ENCODE peak calls at places on chromosome 1, in ten cellular contexts. One of them, this sample, is unnamed.

GRCh38 chr1:66575739-66576138 is 41.8 kb downstream of the SGIP1 start:
- DNase-seq in naive B cell: no peak
- DNase-seq in NCI-H2227 treated with DMSO at 0.1 percent for 48 hours: no peak
- DNase-seq in mucosa of gallbladder: peak; percentile 38
- DNase-seq in CD8-positive, alpha-beta T cell: no peak
- DNase-seq in naive thymus-derived CD8-positive, alpha-beta T cell: no peak
- DNase-seq in hepatic stellate cell: no peak
- DNase-seq in NCI-H1694 treated with DMSO at 0.1 percent for 48 hours: no peak
- DNase-seq in ELF-1: peak; percentile 4
- DNase-seq in T-helper 9 cell: no peak
- DNase-seq in this sample: no peak

GRCh38 chr1:165426745-165427144 is 18.2 kb downstream of the RXRG start:
- DNase-seq in hepatic stellate cell: no peak
- DNase-seq in naive B cell: no peak
- DNase-seq in naive thymus-derived CD8-positive, alpha-beta T cell: no peak
- DNase-seq in NCI-H2227 treated with DMSO at 0.1 percent for 48 hours: no peak
- DNase-seq in T-helper 9 cell: no peak
- DNase-seq in ELF-1: no peak
- DNase-seq in mucosa of gallbladder: no peak
- DNase-seq in CD8-positive, alpha-beta T cell: no peak
- DNase-seq in NCI-H1694 treated with DMSO at 0.1 percent for 48 hours: no peak
- DNase-seq in this sample: no peak

GRCh38 chr1:40815420-40815819 is 31.8 kb downstream of the KCNQ4 start:
- DNase-seq in NCI-H2227 treated with DMSO at 0.1 percent for 48 hours: no peak
- DNase-seq in hepatic stellate cell: no peak
- DNase-seq in CD8-positive, alpha-beta T cell: no peak
- DNase-seq in naive B cell: no peak
- DNase-seq in NCI-H1694 treated with DMSO at 0.1 percent for 48 hours: no peak
- DNase-seq in T-helper 9 cell: no peak
- DNase-seq in naive thymus-derived CD8-positive, alpha-beta T cell: no peak
- DNase-seq in mucosa of gallbladder: no peak
- DNase-seq in ELF-1: no peak
- DNase-seq in this sample: no peak

GRCh38 chr1:45854724-45855123 is 51.3 kb downstream of the MAST2 start:
- DNase-seq in naive B cell: no peak
- DNase-seq in NCI-H2227 treated with DMSO at 0.1 percent for 48 hours: no peak
- DNase-seq in naive thymus-derived CD8-positive, alpha-beta T cell: no peak
- DNase-seq in CD8-positive, alpha-beta T cell: no peak
- DNase-seq in T-helper 9 cell: no peak
- DNase-seq in hepatic stellate cell: no peak
- DNase-seq in NCI-H1694 treated with DMSO at 0.1 percent for 48 hours: no peak
- DNase-seq in ELF-1: peak; percentile 47
- DNase-seq in mucosa of gallbladder: no peak
- DNase-seq in this sample: no peak

GRCh38 chr1:29171521-29171920 is 10.2 kb downstream of the SRSF4 start:
- DNase-seq in NCI-H2227 treated with DMSO at 0.1 percent for 48 hours: no peak
- DNase-seq in CD8-positive, alpha-beta T cell: no peak
- DNase-seq in NCI-H1694 treated with DMSO at 0.1 percent for 48 hours: no peak
- DNase-seq in mucosa of gallbladder: no peak
- DNase-seq in T-helper 9 cell: no peak
- DNase-seq in naive B cell: no peak
- DNase-seq in hepatic stellate cell: no peak
- DNase-seq in ELF-1: no peak
- DNase-seq in naive thymus-derived CD8-positive, alpha-beta T cell: no peak
- DNase-seq in this sample: no peak

GRCh38 chr1:61975621-61976020 is 219.0 kb upstream of the L1TD1 start:
- DNase-seq in naive B cell: no peak
- DNase-seq in T-helper 9 cell: no peak
- DNase-seq in NCI-H1694 treated with DMSO at 0.1 percent for 48 hours: no peak
- DNase-seq in ELF-1: no peak
- DNase-seq in CD8-positive, alpha-beta T cell: no peak
- DNase-seq in mucosa of gallbladder: no peak
- DNase-seq in naive thymus-derived CD8-positive, alpha-beta T cell: no peak
- DNase-seq in hepatic stellate cell: no peak
- DNase-seq in NCI-H2227 treated with DMSO at 0.1 percent for 48 hours: no peak
- DNase-seq in this sample: no peak

GRCh38 chr1:69506721-69507120 is 61.0 kb upstream of the LRRC7 start:
- DNase-seq in ELF-1: no peak
- DNase-seq in mucosa of gallbladder: no peak
- DNase-seq in hepatic stellate cell: no peak
- DNase-seq in naive B cell: no peak
- DNase-seq in CD8-positive, alpha-beta T cell: no peak
- DNase-seq in naive thymus-derived CD8-positive, alpha-beta T cell: no peak
- DNase-seq in T-helper 9 cell: no peak
- DNase-seq in NCI-H2227 treated with DMSO at 0.1 percent for 48 hours: no peak
- DNase-seq in NCI-H1694 treated with DMSO at 0.1 percent for 48 hours: no peak
- DNase-seq in this sample: no peak

GRCh38 chr1:45687753-45688737 is at the start of gene TMEM69:
- DNase-seq in hepatic stellate cell: peak; percentile 85
- DNase-seq in CD8-positive, alpha-beta T cell: peak; percentile 63
- DNase-seq in NCI-H1694 treated with DMSO at 0.1 percent for 48 hours: peak; percentile 84
- DNase-seq in NCI-H2227 treated with DMSO at 0.1 percent for 48 hours: peak; percentile 92
- DNase-seq in naive thymus-derived CD8-positive, alpha-beta T cell: peak; percentile 63
- DNase-seq in mucosa of gallbladder: peak; percentile 85
- DNase-seq in ELF-1: peak; percentile 93
- DNase-seq in naive B cell: peak; percentile 81
- DNase-seq in T-helper 9 cell: peak; percentile 60
- DNase-seq in this sample: peak; percentile 80

GRCh38 chr1:202130275-202130646 is 7.5 kb downstream of the GPR37L1 start:
- DNase-seq in hepatic stellate cell: no peak
- DNase-seq in naive thymus-derived CD8-positive, alpha-beta T cell: no peak
- DNase-seq in NCI-H2227 treated with DMSO at 0.1 percent for 48 hours: no peak
- DNase-seq in mucosa of gallbladder: no peak
- DNase-seq in NCI-H1694 treated with DMSO at 0.1 percent for 48 hours: no peak
- DNase-seq in naive B cell: no peak
- DNase-seq in CD8-positive, alpha-beta T cell: no peak
- DNase-seq in ELF-1: no peak
- DNase-seq in T-helper 9 cell: no peak
- DNase-seq in this sample: no peak

GRCh38 chr1:44631333-44631646 is 43.0 kb downstream of the TMEM53 start:
- DNase-seq in NCI-H1694 treated with DMSO at 0.1 percent for 48 hours: peak; percentile 32
- DNase-seq in mucosa of gallbladder: no peak
- DNase-seq in naive thymus-derived CD8-positive, alpha-beta T cell: peak; percentile 5
- DNase-seq in T-helper 9 cell: no peak
- DNase-seq in ELF-1: no peak
- DNase-seq in naive B cell: no peak
- DNase-seq in hepatic stellate cell: no peak
- DNase-seq in CD8-positive, alpha-beta T cell: no peak
- DNase-seq in NCI-H2227 treated with DMSO at 0.1 percent for 48 hours: no peak
- DNase-seq in this sample: no peak

GRCh38 chr1:192702212-192702993 is 66.5 kb downstream of the RGS13 start:
- DNase-seq in naive B cell: no peak
- DNase-seq in hepatic stellate cell: peak; percentile 14
- DNase-seq in mucosa of gallbladder: no peak
- DNase-seq in NCI-H2227 treated with DMSO at 0.1 percent for 48 hours: no peak
- DNase-seq in T-helper 9 cell: no peak
- DNase-seq in NCI-H1694 treated with DMSO at 0.1 percent for 48 hours: no peak
- DNase-seq in CD8-positive, alpha-beta T cell: no peak
- DNase-seq in naive thymus-derived CD8-positive, alpha-beta T cell: no peak
- DNase-seq in ELF-1: peak; percentile 2
- DNase-seq in this sample: no peak

GRCh38 chr1:180615493-180616290 is 16.1 kb upstream of the XPR1 start:
- DNase-seq in NCI-H1694 treated with DMSO at 0.1 percent for 48 hours: no peak
- DNase-seq in T-helper 9 cell: no peak
- DNase-seq in naive thymus-derived CD8-positive, alpha-beta T cell: no peak
- DNase-seq in ELF-1: no peak
- DNase-seq in CD8-positive, alpha-beta T cell: no peak
- DNase-seq in NCI-H2227 treated with DMSO at 0.1 percent for 48 hours: no peak
- DNase-seq in hepatic stellate cell: peak; percentile 17
- DNase-seq in naive B cell: no peak
- DNase-seq in mucosa of gallbladder: no peak
- DNase-seq in this sample: no peak

GRCh38 chr1:31488528-31488927 is 75.5 kb downstream of the SERINC2 start:
- DNase-seq in hepatic stellate cell: no peak
- DNase-seq in naive B cell: no peak
- DNase-seq in naive thymus-derived CD8-positive, alpha-beta T cell: no peak
- DNase-seq in NCI-H1694 treated with DMSO at 0.1 percent for 48 hours: no peak
- DNase-seq in NCI-H2227 treated with DMSO at 0.1 percent for 48 hours: no peak
- DNase-seq in mucosa of gallbladder: no peak
- DNase-seq in ELF-1: no peak
- DNase-seq in T-helper 9 cell: no peak
- DNase-seq in CD8-positive, alpha-beta T cell: no peak
- DNase-seq in this sample: no peak

GRCh38 chr1:53652441-53653199 is 86.3 kb downstream of the GLIS1 start:
- DNase-seq in T-helper 9 cell: no peak
- DNase-seq in ELF-1: no peak
- DNase-seq in hepatic stellate cell: no peak
- DNase-seq in NCI-H2227 treated with DMSO at 0.1 percent for 48 hours: no peak
- DNase-seq in naive B cell: no peak
- DNase-seq in CD8-positive, alpha-beta T cell: no peak
- DNase-seq in mucosa of gallbladder: no peak
- DNase-seq in NCI-H1694 treated with DMSO at 0.1 percent for 48 hours: no peak
- DNase-seq in naive thymus-derived CD8-positive, alpha-beta T cell: no peak
- DNase-seq in this sample: no peak

GRCh38 chr1:43796111-43796581 is 88.8 kb downstream of the ST3GAL3 start:
- DNase-seq in ELF-1: no peak
- DNase-seq in naive thymus-derived CD8-positive, alpha-beta T cell: no peak
- DNase-seq in NCI-H2227 treated with DMSO at 0.1 percent for 48 hours: peak; percentile 17
- DNase-seq in naive B cell: no peak
- DNase-seq in T-helper 9 cell: no peak
- DNase-seq in NCI-H1694 treated with DMSO at 0.1 percent for 48 hours: peak; percentile 9
- DNase-seq in CD8-positive, alpha-beta T cell: no peak
- DNase-seq in hepatic stellate cell: peak; percentile 20
- DNase-seq in mucosa of gallbladder: no peak
- DNase-seq in this sample: no peak

GRCh38 chr1:30907641-30908445 is 715 bp downstream of the SDC3 start:
- DNase-seq in naive B cell: no peak
- DNase-seq in NCI-H2227 treated with DMSO at 0.1 percent for 48 hours: no peak
- DNase-seq in ELF-1: peak; percentile 21
- DNase-seq in mucosa of gallbladder: no peak
- DNase-seq in NCI-H1694 treated with DMSO at 0.1 percent for 48 hours: no peak
- DNase-seq in naive thymus-derived CD8-positive, alpha-beta T cell: no peak
- DNase-seq in hepatic stellate cell: no peak
- DNase-seq in T-helper 9 cell: no peak
- DNase-seq in CD8-positive, alpha-beta T cell: no peak
- DNase-seq in this sample: no peak

GRCh38 chr1:24526940-24527542 is 24.4 kb downstream of the RCAN3 start:
- DNase-seq in naive B cell: peak; percentile 19
- DNase-seq in NCI-H1694 treated with DMSO at 0.1 percent for 48 hours: peak; percentile 16
- DNase-seq in CD8-positive, alpha-beta T cell: peak; percentile 26
- DNase-seq in ELF-1: no peak
- DNase-seq in mucosa of gallbladder: no peak
- DNase-seq in NCI-H2227 treated with DMSO at 0.1 percent for 48 hours: no peak
- DNase-seq in T-helper 9 cell: peak; percentile 26
- DNase-seq in hepatic stellate cell: peak; percentile 27
- DNase-seq in naive thymus-derived CD8-positive, alpha-beta T cell: peak; percentile 25
- DNase-seq in this sample: no peak

GRCh38 chr1:28973850-28974841 is 59.8 kb downstream of the EPB41 start:
- DNase-seq in CD8-positive, alpha-beta T cell: no peak
- DNase-seq in naive B cell: no peak
- DNase-seq in hepatic stellate cell: peak; percentile 32
- DNase-seq in mucosa of gallbladder: no peak
- DNase-seq in naive thymus-derived CD8-positive, alpha-beta T cell: no peak
- DNase-seq in ELF-1: no peak
- DNase-seq in NCI-H2227 treated with DMSO at 0.1 percent for 48 hours: no peak
- DNase-seq in T-helper 9 cell: no peak
- DNase-seq in NCI-H1694 treated with DMSO at 0.1 percent for 48 hours: no peak
- DNase-seq in this sample: no peak

GRCh38 chr1:193786996-193787546 is 600.7 kb upstream of the B3GALT2 start:
- DNase-seq in naive thymus-derived CD8-positive, alpha-beta T cell: no peak
- DNase-seq in CD8-positive, alpha-beta T cell: no peak
- DNase-seq in ELF-1: no peak
- DNase-seq in T-helper 9 cell: no peak
- DNase-seq in naive B cell: no peak
- DNase-seq in hepatic stellate cell: no peak
- DNase-seq in NCI-H2227 treated with DMSO at 0.1 percent for 48 hours: no peak
- DNase-seq in NCI-H1694 treated with DMSO at 0.1 percent for 48 hours: no peak
- DNase-seq in mucosa of gallbladder: peak; percentile 43
- DNase-seq in this sample: no peak

GRCh38 chr1:21307663-21308062 is 17.4 kb upstream of the ECE1 start:
- DNase-seq in NCI-H2227 treated with DMSO at 0.1 percent for 48 hours: no peak
- DNase-seq in T-helper 9 cell: no peak
- DNase-seq in hepatic stellate cell: no peak
- DNase-seq in naive B cell: no peak
- DNase-seq in NCI-H1694 treated with DMSO at 0.1 percent for 48 hours: peak; percentile 25
- DNase-seq in ELF-1: peak; percentile 58
- DNase-seq in naive thymus-derived CD8-positive, alpha-beta T cell: no peak
- DNase-seq in CD8-positive, alpha-beta T cell: no peak
- DNase-seq in mucosa of gallbladder: no peak
- DNase-seq in this sample: no peak

GRCh38 chr1:160361814-160362167 is 5.1 kb upstream of the NHLH1 start:
- DNase-seq in NCI-H2227 treated with DMSO at 0.1 percent for 48 hours: no peak
- DNase-seq in hepatic stellate cell: no peak
- DNase-seq in naive thymus-derived CD8-positive, alpha-beta T cell: no peak
- DNase-seq in CD8-positive, alpha-beta T cell: no peak
- DNase-seq in NCI-H1694 treated with DMSO at 0.1 percent for 48 hours: no peak
- DNase-seq in mucosa of gallbladder: no peak
- DNase-seq in naive B cell: no peak
- DNase-seq in T-helper 9 cell: no peak
- DNase-seq in ELF-1: no peak
- DNase-seq in this sample: no peak

GRCh38 chr1:53329183-53329544 is 1.3 kb upstream of the LRP8 start:
- DNase-seq in NCI-H1694 treated with DMSO at 0.1 percent for 48 hours: no peak
- DNase-seq in naive B cell: no peak
- DNase-seq in T-helper 9 cell: no peak
- DNase-seq in CD8-positive, alpha-beta T cell: no peak
- DNase-seq in hepatic stellate cell: no peak
- DNase-seq in mucosa of gallbladder: no peak
- DNase-seq in NCI-H2227 treated with DMSO at 0.1 percent for 48 hours: no peak
- DNase-seq in ELF-1: no peak
- DNase-seq in naive thymus-derived CD8-positive, alpha-beta T cell: no peak
- DNase-seq in this sample: no peak

GRCh38 chr1:241641748-241642592 is 1.8 kb upstream of the CHML start:
- DNase-seq in NCI-H1694 treated with DMSO at 0.1 percent for 48 hours: no peak
- DNase-seq in NCI-H2227 treated with DMSO at 0.1 percent for 48 hours: no peak
- DNase-seq in T-helper 9 cell: no peak
- DNase-seq in hepatic stellate cell: peak; percentile 37
- DNase-seq in naive thymus-derived CD8-positive, alpha-beta T cell: no peak
- DNase-seq in mucosa of gallbladder: no peak
- DNase-seq in naive B cell: no peak
- DNase-seq in CD8-positive, alpha-beta T cell: no peak
- DNase-seq in ELF-1: no peak
- DNase-seq in this sample: no peak

GRCh38 chr1:217524787-217525520 is 105.9 kb downstream of the GPATCH2 start:
- DNase-seq in hepatic stellate cell: peak; percentile 9
- DNase-seq in T-helper 9 cell: no peak
- DNase-seq in ELF-1: no peak
- DNase-seq in NCI-H2227 treated with DMSO at 0.1 percent for 48 hours: no peak
- DNase-seq in mucosa of gallbladder: no peak
- DNase-seq in naive thymus-derived CD8-positive, alpha-beta T cell: no peak
- DNase-seq in naive B cell: no peak
- DNase-seq in NCI-H1694 treated with DMSO at 0.1 percent for 48 hours: no peak
- DNase-seq in CD8-positive, alpha-beta T cell: no peak
- DNase-seq in this sample: no peak

GRCh38 chr1:118563969-118564951 is 379.2 kb upstream of the SPAG17 start:
- DNase-seq in CD8-positive, alpha-beta T cell: no peak
- DNase-seq in ELF-1: peak; percentile 78
- DNase-seq in mucosa of gallbladder: no peak
- DNase-seq in NCI-H1694 treated with DMSO at 0.1 percent for 48 hours: no peak
- DNase-seq in T-helper 9 cell: no peak
- DNase-seq in hepatic stellate cell: no peak
- DNase-seq in naive thymus-derived CD8-positive, alpha-beta T cell: no peak
- DNase-seq in naive B cell: no peak
- DNase-seq in NCI-H2227 treated with DMSO at 0.1 percent for 48 hours: no peak
- DNase-seq in this sample: no peak

GRCh38 chr1:247639381-247639981 is 34.1 kb downstream of the OR2G3 start:
- DNase-seq in naive thymus-derived CD8-positive, alpha-beta T cell: peak; percentile 8
- DNase-seq in CD8-positive, alpha-beta T cell: peak; percentile 2
- DNase-seq in mucosa of gallbladder: peak; percentile 64
- DNase-seq in naive B cell: peak; percentile 8
- DNase-seq in NCI-H2227 treated with DMSO at 0.1 percent for 48 hours: no peak
- DNase-seq in T-helper 9 cell: no peak
- DNase-seq in NCI-H1694 treated with DMSO at 0.1 percent for 48 hours: no peak
- DNase-seq in ELF-1: peak; percentile 81
- DNase-seq in hepatic stellate cell: peak; percentile 57
- DNase-seq in this sample: peak; percentile 11

GRCh38 chr1:13871413-13871812 is 171.4 kb downstream of the PRDM2 start:
- DNase-seq in mucosa of gallbladder: no peak
- DNase-seq in naive B cell: no peak
- DNase-seq in ELF-1: no peak
- DNase-seq in T-helper 9 cell: no peak
- DNase-seq in NCI-H1694 treated with DMSO at 0.1 percent for 48 hours: no peak
- DNase-seq in CD8-positive, alpha-beta T cell: no peak
- DNase-seq in NCI-H2227 treated with DMSO at 0.1 percent for 48 hours: no peak
- DNase-seq in naive thymus-derived CD8-positive, alpha-beta T cell: no peak
- DNase-seq in hepatic stellate cell: no peak
- DNase-seq in this sample: no peak

GRCh38 chr1:225949041-225949440 is 8.0 kb upstream of the LEFTY2 start:
- DNase-seq in NCI-H1694 treated with DMSO at 0.1 percent for 48 hours: no peak
- DNase-seq in naive B cell: no peak
- DNase-seq in ELF-1: peak; percentile 34
- DNase-seq in T-helper 9 cell: no peak
- DNase-seq in mucosa of gallbladder: no peak
- DNase-seq in hepatic stellate cell: no peak
- DNase-seq in NCI-H2227 treated with DMSO at 0.1 percent for 48 hours: no peak
- DNase-seq in CD8-positive, alpha-beta T cell: no peak
- DNase-seq in naive thymus-derived CD8-positive, alpha-beta T cell: no peak
- DNase-seq in this sample: no peak

This sample was measured in activated T-helper 2 cell treated with anti-CD3 and anti-CD28 coated beads, Interferon-gamma antibody, Interleukin-2, Interleukin-4, amounts not matched to agents 10 μg/mL and 5 μg/mL and 100 μg/mL, durations not matched to agents 14 hours and 24 hours and 36 hours.